ENCODE peak calls at places on chromosomes 2 and 18, in ten cellular contexts. One of them, this sample, is unnamed.

GRCh38 chr2:231189171-231189530 is 9.3 kb upstream of the ARMC9 start:
- DNase-seq in activated T-cell treated with anti-CD3 and anti-CD28 coated beads for 1 hour: no peak
- DNase-seq in NCI-H82: no peak
- DNase-seq in SK-N-MC: no peak
- DNase-seq in anterior cingulate cortex: no peak
- DNase-seq in germinal center: no peak
- DNase-seq in ELF-1: no peak
- DNase-seq in RPMI7951: no peak
- DNase-seq in KG1: no peak
- DNase-seq in T follicular helper cell: no peak
- DNase-seq in this sample: no peak

GRCh38 chr2:102141011-102141914 is 1.3 kb upstream of the IL1R1 start:
- DNase-seq in T follicular helper cell: no peak
- DNase-seq in SK-N-MC: no peak
- DNase-seq in germinal center: no peak
- DNase-seq in KG1: no peak
- DNase-seq in ELF-1: peak
- DNase-seq in activated T-cell treated with anti-CD3 and anti-CD28 coated beads for 1 hour: no peak
- DNase-seq in anterior cingulate cortex: no peak
- DNase-seq in NCI-H82: no peak
- DNase-seq in RPMI7951: peak
- DNase-seq in this sample: no peak

GRCh38 chr2:225131898-225132297 is 89.6 kb upstream of the DOCK10 start:
- DNase-seq in germinal center: no peak
- DNase-seq in activated T-cell treated with anti-CD3 and anti-CD28 coated beads for 1 hour: no peak
- DNase-seq in RPMI7951: no peak
- DNase-seq in NCI-H82: no peak
- DNase-seq in ELF-1: no peak
- DNase-seq in anterior cingulate cortex: no peak
- DNase-seq in KG1: no peak
- DNase-seq in SK-N-MC: no peak
- DNase-seq in T follicular helper cell: no peak
- DNase-seq in this sample: no peak

GRCh38 chr2:239058746-239059145 is 210.9 kb downstream of the TWIST2 start:
- DNase-seq in activated T-cell treated with anti-CD3 and anti-CD28 coated beads for 1 hour: no peak
- DNase-seq in anterior cingulate cortex: no peak
- DNase-seq in KG1: no peak
- DNase-seq in NCI-H82: no peak
- DNase-seq in T follicular helper cell: no peak
- DNase-seq in ELF-1: no peak
- DNase-seq in RPMI7951: no peak
- DNase-seq in germinal center: no peak
- DNase-seq in SK-N-MC: no peak
- DNase-seq in this sample: peak

GRCh38 chr2:196555161-196555560 is 84.4 kb upstream of the CCDC150 start:
- DNase-seq in germinal center: no peak
- DNase-seq in anterior cingulate cortex: no peak
- DNase-seq in SK-N-MC: no peak
- DNase-seq in activated T-cell treated with anti-CD3 and anti-CD28 coated beads for 1 hour: no peak
- DNase-seq in NCI-H82: peak
- DNase-seq in ELF-1: no peak
- DNase-seq in KG1: no peak
- DNase-seq in RPMI7951: no peak
- DNase-seq in T follicular helper cell: no peak
- DNase-seq in this sample: no peak

GRCh38 chr2:236546561-236546961 is 23.1 kb upstream of the ACKR3 start:
- DNase-seq in NCI-H82: no peak
- DNase-seq in RPMI7951: no peak
- DNase-seq in KG1: peak
- DNase-seq in activated T-cell treated with anti-CD3 and anti-CD28 coated beads for 1 hour: peak
- DNase-seq in germinal center: peak
- DNase-seq in anterior cingulate cortex: no peak
- DNase-seq in ELF-1: no peak
- DNase-seq in SK-N-MC: no peak
- DNase-seq in T follicular helper cell: no peak
- DNase-seq in this sample: peak

GRCh38 chr18:46174317-46175039 is 70.3 kb downstream of the HAUS1 start:
- DNase-seq in anterior cingulate cortex: no peak
- DNase-seq in SK-N-MC: no peak
- DNase-seq in activated T-cell treated with anti-CD3 and anti-CD28 coated beads for 1 hour: peak
- DNase-seq in ELF-1: peak
- DNase-seq in RPMI7951: no peak
- DNase-seq in germinal center: peak
- DNase-seq in KG1: no peak
- DNase-seq in NCI-H82: peak
- DNase-seq in T follicular helper cell: peak
- DNase-seq in this sample: no peak

GRCh38 chr2:108412995-108413726 is 35.4 kb downstream of the SULT1C4 start:
- DNase-seq in SK-N-MC: no peak
- DNase-seq in germinal center: no peak
- DNase-seq in T follicular helper cell: no peak
- DNase-seq in RPMI7951: peak
- DNase-seq in ELF-1: no peak
- DNase-seq in anterior cingulate cortex: no peak
- DNase-seq in activated T-cell treated with anti-CD3 and anti-CD28 coated beads for 1 hour: no peak
- DNase-seq in NCI-H82: no peak
- DNase-seq in KG1: no peak
- DNase-seq in this sample: no peak